ENCODE peak calls at places on chromosomes 16 and 17, in seven cellular contexts. One of them, this sample, is unnamed.

GRCh38 chr16:81608515-81609209 is 164.1 kb downstream of the CMIP start:
- DNase-seq in CD4-positive, alpha-beta T cell: no peak
- DNase-seq in progenitor cell of endocrine pancreas: no peak
- DNase-seq in fibroblast of mammary gland: peak
- DNase-seq in choroid plexus epithelial cell: peak
- DNase-seq in WTC11: no peak
- DNase-seq in fibroblast of the aortic adventitia: peak
- DNase-seq in this sample: no peak

GRCh38 chr17:11986939-11987329 is 10.3 kb downstream of the ZNF18 start:
- DNase-seq in WTC11: no peak
- DNase-seq in progenitor cell of endocrine pancreas: no peak
- DNase-seq in fibroblast of mammary gland: peak
- DNase-seq in choroid plexus epithelial cell: peak
- DNase-seq in CD4-positive, alpha-beta T cell: no peak
- DNase-seq in fibroblast of the aortic adventitia: peak
- DNase-seq in this sample: no peak

GRCh38 chr17:44830359-44831269 is 527 bp upstream of the GJC1 start:
- DNase-seq in progenitor cell of endocrine pancreas: no peak
- DNase-seq in choroid plexus epithelial cell: peak
- DNase-seq in CD4-positive, alpha-beta T cell: no peak
- DNase-seq in WTC11: peak
- DNase-seq in fibroblast of the aortic adventitia: peak
- DNase-seq in fibroblast of mammary gland: no peak
- DNase-seq in this sample: peak

GRCh38 chr17:83128306-83129240 is 49.2 kb downstream of the METRNL start:
- DNase-seq in WTC11: no peak
- DNase-seq in CD4-positive, alpha-beta T cell: no peak
- DNase-seq in fibroblast of the aortic adventitia: no peak
- DNase-seq in fibroblast of mammary gland: no peak
- DNase-seq in choroid plexus epithelial cell: no peak
- DNase-seq in progenitor cell of endocrine pancreas: no peak
- DNase-seq in this sample: no peak

GRCh38 chr17:31888124-31888523 is 13.4 kb downstream of the UTP6 start:
- DNase-seq in fibroblast of the aortic adventitia: no peak
- DNase-seq in WTC11: no peak
- DNase-seq in progenitor cell of endocrine pancreas: no peak
- DNase-seq in choroid plexus epithelial cell: no peak
- DNase-seq in fibroblast of mammary gland: no peak
- DNase-seq in CD4-positive, alpha-beta T cell: no peak
- DNase-seq in this sample: no peak

GRCh38 chr17:36131436-36131835 is 27.8 kb downstream of the CCL4 start:
- DNase-seq in fibroblast of mammary gland: no peak
- DNase-seq in fibroblast of the aortic adventitia: no peak
- DNase-seq in choroid plexus epithelial cell: no peak
- DNase-seq in CD4-positive, alpha-beta T cell: no peak
- DNase-seq in progenitor cell of endocrine pancreas: no peak
- DNase-seq in WTC11: no peak
- DNase-seq in this sample: no peak

GRCh38 chr17:20852541-20853370 is 190.1 kb downstream of the USP22 start:
- DNase-seq in fibroblast of the aortic adventitia: peak
- DNase-seq in choroid plexus epithelial cell: peak
- DNase-seq in fibroblast of mammary gland: no peak
- DNase-seq in CD4-positive, alpha-beta T cell: no peak
- DNase-seq in progenitor cell of endocrine pancreas: no peak
- DNase-seq in WTC11: peak
- DNase-seq in this sample: no peak

GRCh38 chr17:47698749-47699535 is 5.0 kb downstream of the TBKBP1 start:
- DNase-seq in WTC11: peak
- DNase-seq in choroid plexus epithelial cell: peak
- DNase-seq in CD4-positive, alpha-beta T cell: peak
- DNase-seq in fibroblast of mammary gland: peak
- DNase-seq in fibroblast of the aortic adventitia: peak
- DNase-seq in progenitor cell of endocrine pancreas: peak
- DNase-seq in this sample: no peak

GRCh38 chr17:1942066-1942365 is 83.1 kb downstream of the RTN4RL1 start:
- DNase-seq in fibroblast of the aortic adventitia: no peak
- DNase-seq in fibroblast of mammary gland: no peak
- DNase-seq in progenitor cell of endocrine pancreas: no peak
- DNase-seq in choroid plexus epithelial cell: no peak
- DNase-seq in WTC11: no peak
- DNase-seq in CD4-positive, alpha-beta T cell: no peak
- DNase-seq in this sample: no peak

GRCh38 chr16:70691223-70692129 is 5.6 kb upstream of the MTSS2 start:
- DNase-seq in progenitor cell of endocrine pancreas: no peak
- DNase-seq in WTC11: no peak
- DNase-seq in fibroblast of mammary gland: peak
- DNase-seq in fibroblast of the aortic adventitia: peak
- DNase-seq in choroid plexus epithelial cell: peak
- DNase-seq in CD4-positive, alpha-beta T cell: no peak
- DNase-seq in this sample: no peak

GRCh38 chr17:42285346-42286050 is 2.8 kb upstream of the STAT5A start:
- DNase-seq in CD4-positive, alpha-beta T cell: no peak
- DNase-seq in WTC11: no peak
- DNase-seq in fibroblast of mammary gland: no peak
- DNase-seq in progenitor cell of endocrine pancreas: no peak
- DNase-seq in choroid plexus epithelial cell: no peak
- DNase-seq in fibroblast of the aortic adventitia: no peak
- DNase-seq in this sample: no peak

GRCh38 chr16:81564368-81565060 is 119.9 kb downstream of the CMIP start:
- DNase-seq in WTC11: no peak
- DNase-seq in fibroblast of the aortic adventitia: peak
- DNase-seq in CD4-positive, alpha-beta T cell: no peak
- DNase-seq in choroid plexus epithelial cell: no peak
- DNase-seq in progenitor cell of endocrine pancreas: no peak
- DNase-seq in fibroblast of mammary gland: no peak
- DNase-seq in this sample: no peak

GRCh38 chr16:79887541-79888540 is 287.3 kb upstream of the MAF start:
- DNase-seq in WTC11: no peak
- DNase-seq in choroid plexus epithelial cell: no peak
- DNase-seq in CD4-positive, alpha-beta T cell: no peak
- DNase-seq in progenitor cell of endocrine pancreas: no peak
- DNase-seq in fibroblast of the aortic adventitia: no peak
- DNase-seq in fibroblast of mammary gland: no peak
- DNase-seq in this sample: no peak

GRCh38 chr17:10631048-10631700 is 25.9 kb downstream of the MYH3 start:
- DNase-seq in choroid plexus epithelial cell: peak
- DNase-seq in WTC11: peak
- DNase-seq in progenitor cell of endocrine pancreas: peak
- DNase-seq in fibroblast of mammary gland: peak
- DNase-seq in fibroblast of the aortic adventitia: peak
- DNase-seq in CD4-positive, alpha-beta T cell: no peak
- DNase-seq in this sample: peak

GRCh38 chr16:85453-85782 is 7.4 kb downstream of the MPG start:
- DNase-seq in fibroblast of mammary gland: no peak
- DNase-seq in CD4-positive, alpha-beta T cell: no peak
- DNase-seq in progenitor cell of endocrine pancreas: no peak
- DNase-seq in WTC11: no peak
- DNase-seq in fibroblast of the aortic adventitia: no peak
- DNase-seq in choroid plexus epithelial cell: no peak
- DNase-seq in this sample: no peak

GRCh38 chr16:13793788-13794461 is 126.0 kb upstream of the ERCC4 start:
- DNase-seq in progenitor cell of endocrine pancreas: no peak
- DNase-seq in choroid plexus epithelial cell: no peak
- DNase-seq in WTC11: no peak
- DNase-seq in CD4-positive, alpha-beta T cell: no peak
- DNase-seq in fibroblast of the aortic adventitia: no peak
- DNase-seq in fibroblast of mammary gland: no peak
- DNase-seq in this sample: no peak

GRCh38 chr17:3213587-3213986 is 6.1 kb downstream of the OR1A1 start:
- DNase-seq in fibroblast of the aortic adventitia: no peak
- DNase-seq in CD4-positive, alpha-beta T cell: no peak
- DNase-seq in WTC11: no peak
- DNase-seq in fibroblast of mammary gland: no peak
- DNase-seq in choroid plexus epithelial cell: no peak
- DNase-seq in progenitor cell of endocrine pancreas: no peak
- DNase-seq in this sample: no peak

GRCh38 chr17:15456972-15457722 is 10.3 kb downstream of the CDRT4 start:
- DNase-seq in choroid plexus epithelial cell: peak
- DNase-seq in CD4-positive, alpha-beta T cell: no peak
- DNase-seq in fibroblast of mammary gland: peak
- DNase-seq in WTC11: no peak
- DNase-seq in progenitor cell of endocrine pancreas: no peak
- DNase-seq in fibroblast of the aortic adventitia: peak
- DNase-seq in this sample: no peak

GRCh38 chr17:39139137-39139516 is 12.3 kb downstream of the PLXDC1 start:
- DNase-seq in choroid plexus epithelial cell: peak
- DNase-seq in CD4-positive, alpha-beta T cell: no peak
- DNase-seq in progenitor cell of endocrine pancreas: no peak
- DNase-seq in fibroblast of the aortic adventitia: peak
- DNase-seq in WTC11: no peak
- DNase-seq in fibroblast of mammary gland: peak
- DNase-seq in this sample: no peak

GRCh38 chr17:82320140-82320840 is 2.9 kb upstream of the CD7 start:
- DNase-seq in fibroblast of the aortic adventitia: no peak
- DNase-seq in CD4-positive, alpha-beta T cell: no peak
- DNase-seq in progenitor cell of endocrine pancreas: no peak
- DNase-seq in WTC11: no peak
- DNase-seq in fibroblast of mammary gland: no peak
- DNase-seq in choroid plexus epithelial cell: no peak
- DNase-seq in this sample: no peak

GRCh38 chr16:6726621-6727020 is 606.0 kb upstream of the RBFOX1 start:
- DNase-seq in WTC11: no peak
- DNase-seq in fibroblast of the aortic adventitia: no peak
- DNase-seq in choroid plexus epithelial cell: no peak
- DNase-seq in progenitor cell of endocrine pancreas: no peak
- DNase-seq in CD4-positive, alpha-beta T cell: no peak
- DNase-seq in fibroblast of mammary gland: no peak
- DNase-seq in this sample: no peak

GRCh38 chr16:6722786-6723185 is 609.9 kb upstream of the RBFOX1 start:
- DNase-seq in fibroblast of the aortic adventitia: no peak
- DNase-seq in choroid plexus epithelial cell: no peak
- DNase-seq in WTC11: no peak
- DNase-seq in progenitor cell of endocrine pancreas: no peak
- DNase-seq in fibroblast of mammary gland: no peak
- DNase-seq in CD4-positive, alpha-beta T cell: no peak
- DNase-seq in this sample: no peak

GRCh38 chr16:6728381-6728780 is 604.3 kb upstream of the RBFOX1 start:
- DNase-seq in fibroblast of mammary gland: no peak
- DNase-seq in WTC11: no peak
- DNase-seq in CD4-positive, alpha-beta T cell: no peak
- DNase-seq in choroid plexus epithelial cell: no peak
- DNase-seq in progenitor cell of endocrine pancreas: no peak
- DNase-seq in fibroblast of the aortic adventitia: no peak
- DNase-seq in this sample: no peak

DNA sequence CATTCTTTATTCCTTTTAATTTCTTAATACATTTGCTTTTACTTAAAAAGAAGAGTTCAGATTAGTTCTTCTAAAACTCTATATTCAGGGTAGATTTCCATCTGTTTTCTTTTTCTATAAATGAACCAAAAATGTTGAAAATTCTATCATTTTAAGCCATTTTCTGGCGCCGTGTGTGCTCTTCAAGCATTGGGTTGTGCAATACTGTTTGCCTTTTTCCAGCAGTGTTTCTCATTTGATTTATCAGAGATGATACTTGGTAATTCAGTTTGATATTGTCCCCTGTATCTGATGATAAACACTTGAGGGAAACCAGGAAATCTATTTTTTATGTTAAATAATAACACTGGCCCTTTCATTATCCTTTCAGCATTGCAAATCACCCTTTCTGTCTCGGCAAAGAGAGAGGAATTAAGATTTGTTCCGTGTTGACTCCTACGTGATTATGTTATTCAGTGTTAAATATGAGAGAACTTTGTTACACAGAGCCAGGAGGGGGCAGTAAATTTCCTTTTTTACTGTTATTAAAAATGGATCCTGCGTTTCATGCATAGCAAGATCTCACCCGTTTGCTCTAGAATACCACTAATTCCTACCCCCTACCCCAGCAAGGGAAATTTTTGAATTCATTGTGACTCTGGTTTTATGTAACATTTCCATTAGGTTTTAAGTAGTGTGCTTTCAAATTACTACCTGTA is 606.9 kb upstream of the RBFOX1 start:
- DNase-seq in progenitor cell of endocrine pancreas: no peak
- DNase-seq in CD4-positive, alpha-beta T cell: no peak
- DNase-seq in WTC11: no peak
- DNase-seq in choroid plexus epithelial cell: no peak
- DNase-seq in fibroblast of the aortic adventitia: no peak
- DNase-seq in fibroblast of mammary gland: no peak
- DNase-seq in this sample: no peak
- TF ChIP-seq CTCF in progenitor cell of endocrine pancreas: peak
- TF ChIP-seq CTCF in CD4-positive, alpha-beta T cell: no peak
- TF ChIP-seq CTCF in WTC11: no peak
- TF ChIP-seq CTCF in choroid plexus epithelial cell: no peak
- TF ChIP-seq CTCF in fibroblast of the aortic adventitia: no peak
- TF ChIP-seq CTCF in fibroblast of mammary gland: no peak
- TF ChIP-seq CTCF in this sample: peak

DNA sequence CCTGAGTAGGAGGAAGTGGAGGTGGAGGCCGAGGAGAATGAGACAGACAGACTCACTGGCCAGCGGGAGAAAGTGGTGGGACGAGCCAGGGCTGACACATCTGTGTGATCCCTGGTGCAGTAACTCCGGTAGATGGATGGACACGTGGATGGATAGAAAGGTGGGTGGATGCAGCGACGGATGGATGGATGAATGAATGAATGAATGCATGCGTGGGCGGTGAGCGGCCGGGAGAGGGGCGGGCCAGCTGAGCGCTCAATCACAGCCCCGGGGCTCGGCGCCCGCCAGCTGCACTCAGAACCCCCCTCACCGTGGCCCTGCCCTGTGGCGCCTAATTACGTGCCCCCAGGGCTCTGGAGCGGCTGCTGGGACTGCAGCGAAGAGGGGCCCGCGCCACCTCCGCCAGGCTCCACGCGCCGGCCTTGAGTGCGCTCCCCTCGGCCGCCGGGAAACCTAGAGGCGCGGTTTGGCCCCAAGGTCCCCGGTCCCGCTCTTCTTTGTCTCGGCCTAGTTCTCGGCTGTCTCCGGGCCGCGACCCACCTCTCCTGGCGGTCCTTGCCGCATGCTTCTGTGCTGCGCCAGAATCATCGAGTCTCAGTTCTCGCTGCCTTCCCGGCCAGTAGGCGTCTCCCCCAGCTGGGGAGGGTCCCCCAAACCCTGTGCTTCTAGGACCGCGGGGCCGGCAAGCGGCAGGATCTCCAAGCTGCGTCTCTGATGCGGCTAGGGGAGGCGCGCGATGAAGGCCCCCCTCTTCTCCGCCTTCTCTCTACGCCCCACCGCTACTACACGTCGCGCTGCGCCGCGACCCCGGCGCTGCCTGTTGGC is 41.0 kb downstream of the RAI1 start:
- DNase-seq in fibroblast of mammary gland: peak
- DNase-seq in choroid plexus epithelial cell: peak
- DNase-seq in WTC11: peak
- DNase-seq in fibroblast of the aortic adventitia: no peak
- DNase-seq in progenitor cell of endocrine pancreas: no peak
- DNase-seq in CD4-positive, alpha-beta T cell: no peak
- DNase-seq in this sample: peak
- TF ChIP-seq CTCF in fibroblast of mammary gland: no peak
- TF ChIP-seq CTCF in choroid plexus epithelial cell: peak
- TF ChIP-seq CTCF in WTC11: no peak
- TF ChIP-seq CTCF in fibroblast of the aortic adventitia: no peak
- TF ChIP-seq CTCF in progenitor cell of endocrine pancreas: no peak
- TF ChIP-seq CTCF in CD4-positive, alpha-beta T cell: no peak
- TF ChIP-seq CTCF in this sample: no peak

GRCh38 chr16:20678242-20678641 is 19.2 kb downstream of the ACSM1 start:
- DNase-seq in WTC11: no peak
- DNase-seq in fibroblast of mammary gland: no peak
- DNase-seq in choroid plexus epithelial cell: no peak
- DNase-seq in fibroblast of the aortic adventitia: no peak
- DNase-seq in progenitor cell of endocrine pancreas: no peak
- DNase-seq in CD4-positive, alpha-beta T cell: no peak
- DNase-seq in this sample: no peak
- TF ChIP-seq CTCF in WTC11: no peak
- TF ChIP-seq CTCF in fibroblast of mammary gland: no peak
- TF ChIP-seq CTCF in choroid plexus epithelial cell: no peak
- TF ChIP-seq CTCF in fibroblast of the aortic adventitia: no peak
- TF ChIP-seq CTCF in progenitor cell of endocrine pancreas: no peak
- TF ChIP-seq CTCF in CD4-positive, alpha-beta T cell: no peak
- TF ChIP-seq CTCF in this sample: no peak

GRCh38 chr16:69476920-69477418 is 52.5 kb downstream of the CYB5B start:
- DNase-seq in WTC11: no peak
- DNase-seq in progenitor cell of endocrine pancreas: no peak
- DNase-seq in choroid plexus epithelial cell: peak
- DNase-seq in fibroblast of the aortic adventitia: peak
- DNase-seq in fibroblast of mammary gland: peak
- DNase-seq in CD4-positive, alpha-beta T cell: no peak
- DNase-seq in this sample: no peak
- TF ChIP-seq CTCF in WTC11: no peak
- TF ChIP-seq CTCF in progenitor cell of endocrine pancreas: no peak
- TF ChIP-seq CTCF in choroid plexus epithelial cell: no peak
- TF ChIP-seq CTCF in fibroblast of the aortic adventitia: no peak
- TF ChIP-seq CTCF in fibroblast of mammary gland: no peak
- TF ChIP-seq CTCF in CD4-positive, alpha-beta T cell: no peak
- TF ChIP-seq CTCF in this sample: no peak